ENCODE peak calls at places on chromosomes 3 and 15, in nine cellular contexts. I is CD4-positive, alpha-beta T cell; O is activated CD8-positive, alpha-beta T cell treated with anti-CD3 and anti-CD28 coated beads, Interleukin-2, amount 10 ng/mL, durations not matched to agents 7 days and 5 days; M is left lobe of liver; Z is natural killer cell; L is activated naive CD8-positive, alpha-beta T cell treated with anti-CD3 and anti-CD28 coated beads, Interleukin-2, amount 50 U/mL, for 24 hours; G is lung; R is central memory CD8-positive, alpha-beta T cell; A is right lobe of liver. C is an unnamed sample.

GRCh38 chr15:25335279-25335678 is 103.5 kb downstream of the UBE3A start:
- ATAC-seq in I (no peak), O (no peak), M (no peak), Z (no peak), L (no peak), G (no peak), R (no peak), A (no peak), C (no peak)

GRCh38 chr3:86739244-86739643 is 251.7 kb downstream of the VGLL3 start:
- ATAC-seq in I (no peak), O (no peak), M (no peak), Z (no peak), L (no peak), G (no peak), R (no peak), A (no peak), C (no peak)

GRCh38 chr3:10637342-10637741 is 132.0 kb upstream of the ATP2B2 start:
- ATAC-seq in I (no peak), O (no peak), M (no peak), Z (no peak), L (no peak), G (no peak), R (no peak), A (no peak), C (no peak)

GRCh38 chr3:149016242-149016641 is 24.9 kb downstream of the GYG1 start:
- ATAC-seq in I (no peak), O (no peak), M (no peak), Z (no peak), L (no peak), G (no peak), R (no peak), A (no peak), C (no peak)

GRCh38 chr3:151813777-151814176 is at the start of gene AADAC:
- ATAC-seq in I (no peak), O (no peak), M (peak), Z (no peak), L (no peak), G (peak), R (no peak), A (peak), C (no peak)

GRCh38 chr15:51931638-51932037 is 39.9 kb downstream of the LEO1 start:
- ATAC-seq in I (no peak), O (no peak), M (no peak), Z (no peak), L (no peak), G (no peak), R (no peak), A (no peak), C (no peak)

GRCh38 chr3:131896285-131896684 is 138.5 kb downstream of the CPNE4 start:
- ATAC-seq in I (no peak), O (no peak), M (no peak), Z (no peak), L (no peak), G (no peak), R (no peak), A (no peak), C (no peak)

GRCh38 chr3:131914090-131914691 is 120.6 kb downstream of the CPNE4 start:
- ATAC-seq in I (no peak), O (no peak), M (no peak), Z (no peak), L (no peak), G (no peak), R (no peak), A (no peak), C (no peak)

GRCh38 chr3:149519912-149520311 is 45.4 kb downstream of the TM4SF4 start:
- ATAC-seq in I (no peak), O (no peak), M (no peak), Z (no peak), L (no peak), G (no peak), R (no peak), A (no peak), C (no peak)